ENCODE peak calls at places on chromosomes 5 and 9, in eight cellular contexts. I, D, C, G, U, Y, H and J are unnamed samples.

GRCh38 chr5:80033513-80033912 is 1.6 kb upstream of the THBS4 start:
- DNase-seq in H (no peak), I (no peak), G (no peak), Y (no peak), C (no peak), U (peak), D (no peak), J (no peak)

GRCh38 chr5:176447538-176447981 is 625 bp upstream of the FAF2 start:
- DNase-seq in I (no peak), H (peak), C (peak), U (no peak), D (no peak), Y (no peak), G (no peak), J (peak)

GRCh38 chr5:53069626-53070025 is 39.9 kb downstream of the MOCS2 start:
- DNase-seq in H (no peak), Y (no peak), G (peak), C (no peak), U (peak), I (no peak), D (peak), J (no peak)

GRCh38 chr9:110189001-110189400 is 19.0 kb downstream of the C9orf152 start:
- DNase-seq in H (no peak), G (no peak), I (no peak), Y (peak), D (no peak), U (no peak), C (no peak), J (peak)

GRCh38 chr5:36198281-36198680 is 43.4 kb downstream of the NADK2 start:
- DNase-seq in H (no peak), C (no peak), Y (no peak), D (no peak), I (no peak), G (no peak), U (no peak), J (no peak)

GRCh38 chr5:58582411-58583393 is at the start of gene RAB3C:
- DNase-seq in H (no peak), C (peak), I (peak), D (peak), Y (peak), G (peak), U (peak), J (no peak)

GRCh38 chr5:136053336-136054121 is 24.7 kb downstream of the TGFBI start:
- DNase-seq in U (no peak), D (no peak), C (no peak), G (no peak), H (no peak), Y (no peak), I (no peak), J (no peak)

GRCh38 chr5:160233215-160233614 is 3.9 kb downstream of the FABP6 start:
- DNase-seq in D (no peak), G (no peak), H (no peak), Y (no peak), U (no peak), I (no peak), C (no peak), J (no peak)

GRCh38 chr5:149113669-149114068 is 27.6 kb upstream of the ABLIM3 start:
- DNase-seq in U (no peak), Y (no peak), H (no peak), G (no peak), C (no peak), I (no peak), D (no peak), J (no peak)

GRCh38 chr5:67795781-67796477 is 419.6 kb upstream of the PIK3R1 start:
- DNase-seq in D (no peak), I (no peak), U (no peak), G (no peak), Y (no peak), C (no peak), H (no peak), J (no peak)

GRCh38 chr5:150589791-150590601 is 50.5 kb upstream of the SYNPO start:
- DNase-seq in I (peak), C (no peak), G (no peak), D (no peak), H (no peak), U (no peak), Y (no peak), J (no peak)

GRCh38 chr9:133880851-133881634 is 111.1 kb downstream of the VAV2 start:
- DNase-seq in U (no peak), I (no peak), C (no peak), G (no peak), H (no peak), Y (no peak), D (no peak), J (no peak)

GRCh38 chr9:4464911-4465513 is 25.3 kb upstream of the SLC1A1 start:
- DNase-seq in D (no peak), G (no peak), Y (no peak), C (no peak), I (no peak), H (no peak), U (no peak), J (no peak)

GRCh38 chr9:76798527-76798926 is 34.3 kb downstream of the PCA3 start:
- DNase-seq in U (no peak), G (no peak), C (no peak), I (no peak), H (no peak), Y (no peak), D (no peak), J (no peak)

GRCh38 chr5:170471551-170472212 is 32.1 kb upstream of the KCNIP1 start:
- DNase-seq in D (no peak), H (no peak), Y (no peak), U (no peak), C (no peak), G (no peak), I (no peak), J (no peak)

GRCh38 chr5:138946831-138947560 is 71.9 kb upstream of the LRRTM2 start:
- DNase-seq in I (no peak), G (no peak), U (no peak), Y (no peak), D (no peak), H (no peak), C (no peak), J (no peak)

GRCh38 chr5:152246401-152246800 is 158.7 kb downstream of the NMUR2 start:
- DNase-seq in C (no peak), D (no peak), H (no peak), I (peak), Y (no peak), G (no peak), U (no peak), J (peak)

GRCh38 chr5:96517294-96517693 is 84.2 kb upstream of the PCSK1 start:
- DNase-seq in H (no peak), I (no peak), D (no peak), Y (no peak), U (no peak), C (no peak), G (no peak), J (no peak)

GRCh38 chr5:1643651-1644392 is 120.1 kb upstream of the LPCAT1 start:
- DNase-seq in H (no peak), C (no peak), D (no peak), G (no peak), U (no peak), Y (no peak), I (no peak), J (no peak)

GRCh38 chr9:86614871-86615849 is 260.9 kb upstream of the TUT7 start:
- DNase-seq in Y (no peak), C (no peak), U (peak), D (no peak), I (no peak), H (no peak), G (no peak), J (peak)

GRCh38 chr5:156835905-156836304 is 14.2 kb upstream of the PPP1R2B start:
- DNase-seq in H (no peak), I (no peak), D (no peak), Y (no peak), C (no peak), G (no peak), U (no peak), J (no peak)

GRCh38 chr5:127970081-127970480 is 113.5 kb upstream of the SLC12A2 start:
- DNase-seq in G (no peak), D (no peak), H (no peak), Y (no peak), C (no peak), U (no peak), I (no peak), J (no peak)

GRCh38 chr9:133944746-133945135 is 47.4 kb downstream of the VAV2 start:
- DNase-seq in D (no peak), G (no peak), C (no peak), H (no peak), Y (no peak), I (peak), U (no peak), J (no peak)

GRCh38 chr5:132608107-132608506 is 49.9 kb upstream of the IL13 start:
- DNase-seq in G (no peak), C (no peak), U (no peak), I (no peak), Y (no peak), H (no peak), D (no peak), J (no peak)

GRCh38 chr5:163094492-163095180 is 342.8 kb upstream of the CCNG1 start:
- DNase-seq in I (no peak), Y (no peak), G (no peak), U (no peak), D (no peak), C (no peak), H (no peak), J (no peak)

GRCh38 chr9:136411358-136411757 is 900 bp downstream of the PMPCA start:
- DNase-seq in D (no peak), G (no peak), H (no peak), Y (no peak), I (no peak), U (no peak), C (no peak), J (no peak)

GRCh38 chr5:138969323-138970013 is 94.3 kb upstream of the LRRTM2 start:
- DNase-seq in D (no peak), Y (no peak), H (no peak), C (no peak), G (no peak), U (no peak), I (no peak), J (no peak)

GRCh38 chr9:92970467-92970923 is 23.2 kb downstream of the FGD3 start:
- DNase-seq in Y (no peak), I (no peak), H (no peak), G (no peak), U (no peak), D (no peak), C (no peak), J (no peak)

GRCh38 chr5:8693341-8693844 is 824.4 kb downstream of the MTRR start:
- DNase-seq in G (no peak), D (no peak), C (no peak), U (no peak), H (no peak), I (no peak), Y (no peak), J (no peak)

GRCh38 chr9:122445155-122445749 is 32.5 kb downstream of the OR1J1 start:
- DNase-seq in G (no peak), D (no peak), U (no peak), H (no peak), C (no peak), Y (no peak), I (no peak), J (no peak)

GRCh38 chr9:14538529-14538928 is 154.7 kb downstream of the ZDHHC21 start:
- DNase-seq in I (no peak), U (no peak), Y (no peak), C (no peak), G (no peak), D (no peak), H (no peak), J (no peak)

GRCh38 chr5:177427919-177428573 is 1.6 kb downstream of the GRK6 start:
- DNase-seq in I (no peak), D (no peak), U (peak), H (no peak), C (no peak), Y (no peak), G (no peak), J (no peak)

GRCh38 chr9:128011071-128011817 is 30.5 kb upstream of the EEIG1 start:
- DNase-seq in Y (no peak), C (no peak), G (peak), H (no peak), I (no peak), D (no peak), U (no peak), J (no peak)

GRCh38 chr5:122421379-122422081 is 109.5 kb downstream of the SNCAIP start:
- DNase-seq in G (no peak), U (no peak), Y (no peak), D (no peak), H (no peak), I (no peak), C (no peak), J (no peak)